ENCODE peak calls at places on chromosomes 11 and 22, in six cellular contexts. One of them, this sample, is unnamed.

GRCh38 chr11:74417379-74417804 is 19.2 kb upstream of the PGM2L1 start:
- DNase-seq in neural progenitor cell: no peak
- DNase-seq in iPS-NIHi11: peak; percentile 25
- DNase-seq in nephron progenitor cell: no peak
- DNase-seq in right lobe of liver: no peak
- DNase-seq in HepG2: no peak
- DNase-seq in this sample: no peak

GRCh38 chr22:42799462-42800405 is 57.3 kb downstream of the ARFGAP3 start:
- DNase-seq in neural progenitor cell: no peak
- DNase-seq in HepG2: no peak
- DNase-seq in nephron progenitor cell: no peak
- DNase-seq in iPS-NIHi11: peak; percentile 58
- DNase-seq in right lobe of liver: no peak
- DNase-seq in this sample: no peak

GRCh38 chr11:74085542-74085892 is 76.6 kb upstream of the UCP3 start:
- DNase-seq in nephron progenitor cell: no peak
- DNase-seq in iPS-NIHi11: no peak
- DNase-seq in HepG2: peak; percentile 15
- DNase-seq in neural progenitor cell: no peak
- DNase-seq in right lobe of liver: peak; percentile 30
- DNase-seq in this sample: no peak

GRCh38 chr11:130671801-130672700 is 223.6 kb downstream of the ADAMTS15 start:
- DNase-seq in right lobe of liver: no peak
- DNase-seq in nephron progenitor cell: peak; percentile 41
- DNase-seq in HepG2: no peak
- DNase-seq in iPS-NIHi11: no peak
- DNase-seq in neural progenitor cell: peak; percentile 51
- DNase-seq in this sample: peak; percentile 30

GRCh38 chr22:37206118-37206840 is 6.0 kb downstream of the SSTR3 start:
- DNase-seq in neural progenitor cell: no peak
- DNase-seq in nephron progenitor cell: no peak
- DNase-seq in right lobe of liver: peak; percentile 10
- DNase-seq in HepG2: no peak
- DNase-seq in iPS-NIHi11: no peak
- DNase-seq in this sample: no peak

GRCh38 chr11:63666874-63667273 is 4.3 kb downstream of the ATL3 start:
- DNase-seq in iPS-NIHi11: no peak
- DNase-seq in HepG2: no peak
- DNase-seq in nephron progenitor cell: no peak
- DNase-seq in neural progenitor cell: no peak
- DNase-seq in right lobe of liver: no peak
- DNase-seq in this sample: no peak

GRCh38 chr22:37639070-37639760 is at the start of gene SH3BP1:
- DNase-seq in nephron progenitor cell: peak; percentile 85
- DNase-seq in iPS-NIHi11: peak; percentile 83
- DNase-seq in right lobe of liver: peak; percentile 54
- DNase-seq in HepG2: peak; percentile 57
- DNase-seq in neural progenitor cell: peak; percentile 80
- DNase-seq in this sample: no peak

GRCh38 chr11:848988-849824 is 6.6 kb downstream of the TSPAN4 start:
- DNase-seq in neural progenitor cell: peak; percentile 91
- DNase-seq in right lobe of liver: no peak
- DNase-seq in nephron progenitor cell: peak; percentile 90
- DNase-seq in HepG2: no peak
- DNase-seq in iPS-NIHi11: peak; percentile 94
- DNase-seq in this sample: no peak

GRCh38 chr22:24289138-24289537 is 18.5 kb downstream of the SPECC1L start:
- DNase-seq in right lobe of liver: no peak
- DNase-seq in HepG2: no peak
- DNase-seq in iPS-NIHi11: no peak
- DNase-seq in neural progenitor cell: no peak
- DNase-seq in nephron progenitor cell: no peak
- DNase-seq in this sample: no peak

GRCh38 chr11:134145715-134146114 is 76.8 kb downstream of the JAM3 start:
- DNase-seq in nephron progenitor cell: no peak
- DNase-seq in iPS-NIHi11: no peak
- DNase-seq in HepG2: no peak
- DNase-seq in right lobe of liver: no peak
- DNase-seq in neural progenitor cell: no peak
- DNase-seq in this sample: no peak

GRCh38 chr11:84398017-84398626 is 1112.0 kb upstream of the CCDC90B start:
- DNase-seq in HepG2: peak; percentile 7
- DNase-seq in iPS-NIHi11: peak; percentile 22
- DNase-seq in nephron progenitor cell: no peak
- DNase-seq in right lobe of liver: no peak
- DNase-seq in neural progenitor cell: peak; percentile 47
- DNase-seq in this sample: peak; percentile 24

GRCh38 chr11:102194257-102194656 is 84.0 kb downstream of the YAP1 start:
- DNase-seq in nephron progenitor cell: no peak
- DNase-seq in iPS-NIHi11: no peak
- DNase-seq in right lobe of liver: no peak
- DNase-seq in HepG2: no peak
- DNase-seq in neural progenitor cell: no peak
- DNase-seq in this sample: no peak

GRCh38 chr22:46107089-46107664 is 43.1 kb upstream of the PPARA start:
- DNase-seq in HepG2: no peak
- DNase-seq in right lobe of liver: peak; percentile 70
- DNase-seq in nephron progenitor cell: no peak
- DNase-seq in neural progenitor cell: no peak
- DNase-seq in iPS-NIHi11: no peak
- DNase-seq in this sample: peak; percentile 71

GRCh38 chr11:133922078-133922870 is 34.5 kb downstream of the IGSF9B start:
- DNase-seq in nephron progenitor cell: no peak
- DNase-seq in neural progenitor cell: no peak
- DNase-seq in right lobe of liver: no peak
- DNase-seq in HepG2: no peak
- DNase-seq in iPS-NIHi11: no peak
- DNase-seq in this sample: no peak

GRCh38 chr11:79243412-79244174 is 197.2 kb downstream of the TENM4 start:
- DNase-seq in neural progenitor cell: no peak
- DNase-seq in iPS-NIHi11: no peak
- DNase-seq in right lobe of liver: no peak
- DNase-seq in HepG2: no peak
- DNase-seq in nephron progenitor cell: peak; percentile 39
- DNase-seq in this sample: no peak

GRCh38 chr11:66878554-66878953 is 21.7 kb downstream of the LRFN4 start:
- DNase-seq in right lobe of liver: peak; percentile 71
- DNase-seq in nephron progenitor cell: no peak
- DNase-seq in neural progenitor cell: no peak
- DNase-seq in iPS-NIHi11: no peak
- DNase-seq in HepG2: no peak
- DNase-seq in this sample: peak; percentile 66

GRCh38 chr11:133945087-133945974 is 11.4 kb downstream of the IGSF9B start:
- DNase-seq in right lobe of liver: no peak
- DNase-seq in neural progenitor cell: no peak
- DNase-seq in nephron progenitor cell: no peak
- DNase-seq in HepG2: no peak
- DNase-seq in iPS-NIHi11: no peak
- DNase-seq in this sample: no peak

GRCh38 chr11:128686745-128687177 is 7.1 kb upstream of the FLI1 start:
- DNase-seq in HepG2: no peak
- DNase-seq in neural progenitor cell: peak; percentile 77
- DNase-seq in nephron progenitor cell: peak; percentile 59
- DNase-seq in right lobe of liver: peak; percentile 61
- DNase-seq in iPS-NIHi11: peak; percentile 61
- DNase-seq in this sample: no peak

GRCh38 chr11:123239371-123240150 is 44.5 kb upstream of the CLMP start:
- DNase-seq in right lobe of liver: no peak
- DNase-seq in HepG2: no peak
- DNase-seq in iPS-NIHi11: no peak
- DNase-seq in nephron progenitor cell: no peak
- DNase-seq in neural progenitor cell: no peak
- DNase-seq in this sample: no peak

GRCh38 chr11:72224587-72225410 is at the start of gene INPPL1:
- DNase-seq in right lobe of liver: peak; percentile 65
- DNase-seq in neural progenitor cell: peak; percentile 85
- DNase-seq in nephron progenitor cell: peak; percentile 73
- DNase-seq in HepG2: no peak
- DNase-seq in iPS-NIHi11: peak; percentile 70
- DNase-seq in this sample: peak; percentile 73

GRCh38 chr11:104033134-104033533 is 3.3 kb upstream of the DDI1 start:
- DNase-seq in iPS-NIHi11: no peak
- DNase-seq in nephron progenitor cell: no peak
- DNase-seq in neural progenitor cell: no peak
- DNase-seq in HepG2: peak; percentile 73
- DNase-seq in right lobe of liver: peak; percentile 28
- DNase-seq in this sample: peak; percentile 85